ENCODE peak calls at places on chromosomes 6 and 20, in nine cellular contexts. B is OCI-LY7; Y is mesothelial cell of epicardium; G is activated CD8-positive, alpha-beta memory T cell treated with anti-CD3 and anti-CD28 coated beads, Interleukin-2, amount 50 U/mL, for 48 hours; T is stimulated activated CD4-positive, alpha-beta T cell treated with anti-CD3 and anti-CD28 coated beads, Interleukin-12 subunit alpha, Interleukin-12 subunit beta, amount 100 ng/mL, for 4 hours; F is Kasumi-1; L is heart right ventricle; Q is progenitor cell of endocrine pancreas; E is GM23248. K is an unnamed sample.

GRCh38 chr6:142400495-142400894 is 98.7 kb downstream of the ADGRG6 start:
- DNase-seq in B (no peak), Y (no peak), G (no peak), T (no peak), F (no peak), L (no peak), Q (no peak), E (no peak), K (no peak)

GRCh38 chr6:85143686-85144085 is 306.2 kb upstream of the NT5E start:
- DNase-seq in B (no peak), Y (no peak), G (no peak), T (no peak), F (no peak), L (no peak), Q (no peak), E (peak), K (no peak)

GRCh38 chr6:73942581-73942980 is 246.6 kb downstream of the CD109 start:
- DNase-seq in B (no peak), Y (no peak), G (no peak), T (no peak), F (no peak), L (no peak), Q (no peak), E (peak), K (peak)

GRCh38 chr6:85364354-85364753 is 85.5 kb upstream of the NT5E start:
- DNase-seq in B (no peak), Y (no peak), G (no peak), T (no peak), F (no peak), L (no peak), Q (no peak), E (peak), K (peak)

GRCh38 chr20:313948-314347 is 11.4 kb upstream of the SOX12 start:
- DNase-seq in B (no peak), Y (no peak), G (no peak), T (no peak), F (no peak), L (no peak), Q (no peak), E (peak), K (no peak)

GRCh38 chr20:62363920-62364851 is 2.9 kb downstream of the LAMA5 start:
- DNase-seq in B (no peak), Y (no peak), G (no peak), T (no peak), F (no peak), L (peak), Q (no peak), E (no peak), K (no peak)

GRCh38 chr20:46694484-46694883 is 5.2 kb upstream of the TP53RK start:
- DNase-seq in B (peak), Y (no peak), G (no peak), T (no peak), F (peak), L (no peak), Q (no peak), E (peak), K (no peak)

GRCh38 chr6:19705606-19706005 is 131.6 kb upstream of the ID4 start:
- DNase-seq in B (no peak), Y (no peak), G (no peak), T (no peak), F (no peak), L (no peak), Q (no peak), E (peak), K (no peak)

GRCh38 chr6:87975561-87975960 is 72.1 kb upstream of the SPACA1 start:
- DNase-seq in B (no peak), Y (no peak), G (no peak), T (no peak), F (no peak), L (no peak), Q (no peak), E (no peak), K (no peak)

GRCh38 chr6:1388927-1389790 is at the start of gene FOXF2:
- DNase-seq in B (no peak), Y (no peak), G (peak), T (no peak), F (no peak), L (no peak), Q (no peak), E (peak), K (no peak)

GRCh38 chr20:52039746-52040145 is 151.8 kb downstream of the ZFP64 start:
- DNase-seq in B (no peak), Y (no peak), G (no peak), T (no peak), F (no peak), L (no peak), Q (no peak), E (no peak), K (no peak)

K was measured in skeletal muscle cell.